ENCODE peak calls at places on chromosome 21, in seven cellular contexts. E, B, M, V, O, S and R are unnamed samples.

GRCh38 chr21:44402323-44403105 is 49.1 kb downstream of the TRPM2 start:
- DNase-seq in E (no peak), B (peak; percentile 50), M (no peak), V (no peak), O (no peak), S (no peak), R (no peak)

GRCh38 chr21:15514073-15514946 is 215.5 kb upstream of the USP25 start:
- DNase-seq in E (no peak), B (no peak), M (no peak), V (no peak), O (no peak), S (peak; percentile 3), R (no peak)

GRCh38 chr21:35291963-35292627 is 243.0 kb upstream of the RUNX1 start:
- DNase-seq in E (no peak), B (no peak), M (no peak), V (no peak), O (no peak), S (no peak), R (no peak)

GRCh38 chr21:31180256-31181088 is 142.2 kb upstream of the KRTAP19-8 start:
- DNase-seq in E (no peak), B (no peak), M (no peak), V (no peak), O (no peak), S (no peak), R (peak; percentile 69)

GRCh38 chr21:31667141-31667540 is 7.6 kb downstream of the SOD1 start:
- DNase-seq in E (no peak), B (no peak), M (no peak), V (no peak), O (no peak), S (no peak), R (no peak)

GRCh38 chr21:35244514-35244913 is 195.4 kb upstream of the RUNX1 start:
- DNase-seq in E (no peak), B (no peak), M (no peak), V (no peak), O (no peak), S (no peak), R (no peak)

GRCh38 chr21:44291936-44292811 is 6.5 kb downstream of the AIRE start:
- DNase-seq in E (no peak), B (no peak), M (no peak), V (no peak), O (no peak), S (no peak), R (peak; percentile 61)

GRCh38 chr21:34690041-34690792 is 21.4 kb downstream of the CLIC6 start:
- DNase-seq in E (no peak), B (no peak), M (no peak), V (peak; percentile 89), O (no peak), S (no peak), R (no peak)

GRCh38 chr21:44919913-44920693 is 596 bp downstream of the ITGB2 start:
- DNase-seq in E (no peak), B (no peak), M (no peak), V (no peak), O (no peak), S (no peak), R (no peak)

GRCh38 chr21:14862794-14863720 is 201.7 kb downstream of the NRIP1 start:
- DNase-seq in E (no peak), B (no peak), M (no peak), V (no peak), O (no peak), S (no peak), R (no peak)

GRCh38 chr21:14073615-14074014 is 137.1 kb downstream of the LIPI start:
- DNase-seq in E (no peak), B (no peak), M (no peak), V (no peak), O (no peak), S (no peak), R (no peak)

GRCh38 chr21:15010645-15011044 is 54.2 kb downstream of the NRIP1 start:
- DNase-seq in E (no peak), B (no peak), M (no peak), V (no peak), O (no peak), S (no peak), R (no peak)

GRCh38 chr21:37452222-37452621 is 85.6 kb downstream of the DYRK1A start:
- DNase-seq in E (no peak), B (peak; percentile 85), M (no peak), V (no peak), O (no peak), S (no peak), R (no peak)

GRCh38 chr21:35350965-35351364 is 301.9 kb upstream of the RUNX1 start:
- DNase-seq in E (no peak), B (no peak), M (no peak), V (no peak), O (no peak), S (no peak), R (no peak)

GRCh38 chr21:35178812-35179211 is 129.7 kb upstream of the RUNX1 start:
- DNase-seq in E (no peak), B (no peak), M (no peak), V (no peak), O (no peak), S (no peak), R (no peak)

GRCh38 chr21:35048183-35048601 is 910 bp downstream of the RUNX1 start:
- DNase-seq in E (no peak), B (no peak), M (no peak), V (no peak), O (no peak), S (no peak), R (no peak)

GRCh38 chr21:31347435-31348032 is 3.5 kb upstream of the TIAM1 start:
- DNase-seq in E (no peak), B (no peak), M (no peak), V (no peak), O (no peak), S (no peak), R (peak; percentile 19)

GRCh38 chr21:36403713-36404112 is 18.5 kb downstream of the CHAF1B start:
- DNase-seq in E (no peak), B (no peak), M (no peak), V (no peak), O (no peak), S (no peak), R (no peak)

GRCh38 chr21:36396971-36397370 is 11.8 kb downstream of the CHAF1B start:
- DNase-seq in E (no peak), B (peak; percentile 45), M (no peak), V (no peak), O (no peak), S (no peak), R (no peak)

GRCh38 chr21:36402339-36402738 is 17.1 kb downstream of the CHAF1B start:
- DNase-seq in E (no peak), B (no peak), M (no peak), V (no peak), O (no peak), S (no peak), R (no peak)

GRCh38 chr21:36397606-36398005 is 12.4 kb downstream of the CHAF1B start:
- DNase-seq in E (no peak), B (peak; percentile 28), M (no peak), V (no peak), O (no peak), S (no peak), R (no peak)

DNA sequence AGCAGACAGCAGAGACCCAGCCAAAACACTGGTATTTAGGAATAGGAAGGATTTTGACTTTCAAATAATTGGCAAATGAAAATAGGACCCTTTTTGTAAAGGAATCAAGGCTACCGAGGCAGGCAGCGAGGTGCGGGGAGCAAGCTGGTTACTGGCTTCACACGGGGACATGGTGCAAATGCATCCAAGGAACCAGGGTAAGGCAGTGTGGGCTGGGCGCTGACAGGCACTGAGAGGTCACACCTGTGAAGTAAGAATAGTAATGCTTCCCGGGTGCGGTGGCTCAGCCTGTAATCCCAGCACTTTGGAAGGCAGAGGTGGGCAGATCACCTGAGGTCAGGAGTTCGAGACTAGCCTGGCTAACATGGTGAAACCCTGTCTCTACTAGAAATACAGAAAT is 15.5 kb downstream of the CHAF1B start:
- DNase-seq in E (no peak), B (no peak), M (no peak), V (no peak), O (no peak), S (no peak), R (no peak)
- H3K36me3 ChIP-seq in E (peaks cover 80% of the 10 kb centered on the region), B (no peaks in the 10 kb centered on the region), M (peaks cover 20% of the 10 kb centered on the region), V (no peaks in the 10 kb centered on the region), O (no peaks in the 10 kb centered on the region), S (no peaks in the 10 kb centered on the region), R (peaks cover 65% of the 10 kb centered on the region)

DNA sequence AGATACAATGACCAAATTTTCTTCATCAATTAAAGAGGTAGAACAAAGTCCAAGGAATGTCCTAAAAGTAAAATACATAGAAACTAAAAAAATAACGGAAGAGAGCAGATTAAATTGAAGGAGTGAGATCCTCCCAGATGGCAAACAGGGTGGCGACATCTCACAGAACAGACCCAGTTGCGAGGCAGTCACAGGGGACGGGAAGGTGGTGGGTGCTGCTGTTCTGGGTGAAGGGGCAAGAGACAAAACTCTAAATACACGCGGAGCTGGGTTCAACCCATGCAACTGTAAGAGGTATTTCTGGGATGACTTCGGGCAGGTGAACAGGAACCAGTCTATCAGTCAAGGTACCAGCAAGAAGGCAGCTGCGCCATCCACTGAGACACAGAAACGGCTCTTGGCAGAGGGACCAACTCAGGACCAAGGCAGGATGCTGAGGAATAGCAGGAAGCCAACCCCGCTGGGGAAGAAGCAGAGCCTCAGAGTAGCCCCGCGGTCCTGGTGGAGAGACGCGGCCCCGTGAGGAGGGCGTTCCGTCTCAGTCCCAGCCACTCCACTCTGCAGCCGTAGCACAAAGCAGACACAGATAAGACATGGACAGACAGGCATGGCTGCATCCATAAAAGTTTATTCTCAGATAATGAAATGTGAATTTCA is 32.2 kb downstream of the WDR4 start:
- DNase-seq in E (no peak), B (no peak), M (no peak), V (no peak), O (peak; percentile 11), S (no peak), R (no peak)
- H3K36me3 ChIP-seq in E (peaks cover 93% of the 10 kb centered on the region), B (peaks cover 66% of the 10 kb centered on the region), M (peaks cover 51% of the 10 kb centered on the region), V (no peaks in the 10 kb centered on the region), O (peaks cover 37% of the 10 kb centered on the region), S (peaks cover 58% of the 10 kb centered on the region), R (peaks cover 79% of the 10 kb centered on the region)

GRCh38 chr21:42748620-42749176 is 95.3 kb downstream of the PDE9A start:
- DNase-seq in E (no peak), B (no peak), M (no peak), V (no peak), O (no peak), S (no peak), R (no peak)

GRCh38 chr21:42751866-42752265 is 98.4 kb downstream of the PDE9A start:
- DNase-seq in E (no peak), B (no peak), M (no peak), V (no peak), O (no peak), S (no peak), R (no peak)

GRCh38 chr21:42749226-42749625 is 95.8 kb downstream of the PDE9A start:
- DNase-seq in E (no peak), B (no peak), M (no peak), V (no peak), O (no peak), S (no peak), R (no peak)

GRCh38 chr21:42753804-42754203 is 100.4 kb downstream of the PDE9A start:
- DNase-seq in E (no peak), B (no peak), M (no peak), V (no peak), O (no peak), S (no peak), R (no peak)

GRCh38 chr21:42750737-42751530 is 97.5 kb downstream of the PDE9A start:
- DNase-seq in E (no peak), B (no peak), M (no peak), V (no peak), O (no peak), S (no peak), R (no peak)
- H3K36me3 ChIP-seq in E (peaks cover 11% of the 10 kb centered on the region), B (no peaks in the 10 kb centered on the region), M (peaks cover 5% of the 10 kb centered on the region), V (no peaks in the 10 kb centered on the region), O (no peaks in the 10 kb centered on the region), S (no peaks in the 10 kb centered on the region), R (no peaks in the 10 kb centered on the region)

GRCh38 chr21:25984538-25984937 is 186.0 kb downstream of the APP start:
- DNase-seq in E (no peak), B (no peak), M (no peak), V (no peak), O (no peak), S (no peak), R (no peak)
- H3K36me3 ChIP-seq in E (peaks cover 54% of the 10 kb centered on the region), B (peaks cover 21% of the 10 kb centered on the region), M (peaks cover 14% of the 10 kb centered on the region), V (peaks cover 10% of the 10 kb centered on the region), O (peaks cover 10% of the 10 kb centered on the region), S (peaks cover 3% of the 10 kb centered on the region), R (peaks cover 34% of the 10 kb centered on the region)